ENCODE peak calls at places on chromosomes 16 and 17, in seven cellular contexts. One of them, this sample, is unnamed.

GRCh38 chr16:17149904-17150483 is 320.8 kb downstream of the XYLT1 start:
- DNase-seq in central memory CD8-positive, alpha-beta T cell: no peak
- DNase-seq in stimulated activated CD8-positive, alpha-beta memory T cell treated with anti-CD3 and anti-CD28 coated beads, Interleukin-15, amount 100 ng/mL, for 24 hours: no peak
- DNase-seq in fibroblast of pulmonary artery: no peak
- DNase-seq in activated T-helper 1 cell treated with anti-CD3 and anti-CD28 coated beads, Interleukin-2, amount 50 U/mL, for 16 hours: no peak
- DNase-seq in NCI-H1092: no peak
- DNase-seq in ELF-1: no peak
- DNase-seq in this sample: no peak

GRCh38 chr17:80192268-80192667 is 22.4 kb downstream of the CARD14 start:
- DNase-seq in central memory CD8-positive, alpha-beta T cell: no peak
- DNase-seq in stimulated activated CD8-positive, alpha-beta memory T cell treated with anti-CD3 and anti-CD28 coated beads, Interleukin-15, amount 100 ng/mL, for 24 hours: no peak
- DNase-seq in fibroblast of pulmonary artery: peak
- DNase-seq in activated T-helper 1 cell treated with anti-CD3 and anti-CD28 coated beads, Interleukin-2, amount 50 U/mL, for 16 hours: no peak
- DNase-seq in NCI-H1092: no peak
- DNase-seq in ELF-1: no peak
- DNase-seq in this sample: no peak

GRCh38 chr17:66422181-66422580 is 119.8 kb downstream of the PRKCA start:
- DNase-seq in central memory CD8-positive, alpha-beta T cell: no peak
- DNase-seq in stimulated activated CD8-positive, alpha-beta memory T cell treated with anti-CD3 and anti-CD28 coated beads, Interleukin-15, amount 100 ng/mL, for 24 hours: no peak
- DNase-seq in fibroblast of pulmonary artery: no peak
- DNase-seq in activated T-helper 1 cell treated with anti-CD3 and anti-CD28 coated beads, Interleukin-2, amount 50 U/mL, for 16 hours: no peak
- DNase-seq in NCI-H1092: no peak
- DNase-seq in ELF-1: no peak
- DNase-seq in this sample: no peak

GRCh38 chr17:44451016-44451415 is 52.2 kb downstream of the GPATCH8 start:
- DNase-seq in central memory CD8-positive, alpha-beta T cell: no peak
- DNase-seq in stimulated activated CD8-positive, alpha-beta memory T cell treated with anti-CD3 and anti-CD28 coated beads, Interleukin-15, amount 100 ng/mL, for 24 hours: no peak
- DNase-seq in fibroblast of pulmonary artery: no peak
- DNase-seq in activated T-helper 1 cell treated with anti-CD3 and anti-CD28 coated beads, Interleukin-2, amount 50 U/mL, for 16 hours: no peak
- DNase-seq in NCI-H1092: no peak
- DNase-seq in ELF-1: no peak
- DNase-seq in this sample: no peak

GRCh38 chr16:38941-39892 is 14.2 kb downstream of the POLR3K start:
- DNase-seq in central memory CD8-positive, alpha-beta T cell: peak
- DNase-seq in stimulated activated CD8-positive, alpha-beta memory T cell treated with anti-CD3 and anti-CD28 coated beads, Interleukin-15, amount 100 ng/mL, for 24 hours: no peak
- DNase-seq in fibroblast of pulmonary artery: no peak
- DNase-seq in activated T-helper 1 cell treated with anti-CD3 and anti-CD28 coated beads, Interleukin-2, amount 50 U/mL, for 16 hours: peak
- DNase-seq in NCI-H1092: no peak
- DNase-seq in ELF-1: no peak
- DNase-seq in this sample: no peak

GRCh38 chr17:7005716-7006115 is 6.7 kb upstream of the RNASEK start:
- DNase-seq in central memory CD8-positive, alpha-beta T cell: no peak
- DNase-seq in stimulated activated CD8-positive, alpha-beta memory T cell treated with anti-CD3 and anti-CD28 coated beads, Interleukin-15, amount 100 ng/mL, for 24 hours: no peak
- DNase-seq in fibroblast of pulmonary artery: no peak
- DNase-seq in activated T-helper 1 cell treated with anti-CD3 and anti-CD28 coated beads, Interleukin-2, amount 50 U/mL, for 16 hours: no peak
- DNase-seq in NCI-H1092: no peak
- DNase-seq in ELF-1: no peak
- DNase-seq in this sample: no peak

GRCh38 chr17:67082110-67082509 is 37.8 kb downstream of the CACNG1 start:
- DNase-seq in central memory CD8-positive, alpha-beta T cell: no peak
- DNase-seq in stimulated activated CD8-positive, alpha-beta memory T cell treated with anti-CD3 and anti-CD28 coated beads, Interleukin-15, amount 100 ng/mL, for 24 hours: no peak
- DNase-seq in fibroblast of pulmonary artery: no peak
- DNase-seq in activated T-helper 1 cell treated with anti-CD3 and anti-CD28 coated beads, Interleukin-2, amount 50 U/mL, for 16 hours: no peak
- DNase-seq in NCI-H1092: no peak
- DNase-seq in ELF-1: no peak
- DNase-seq in this sample: no peak

GRCh38 chr17:78300962-78301820 is 58.7 kb downstream of the SOCS3 start:
- DNase-seq in central memory CD8-positive, alpha-beta T cell: no peak
- DNase-seq in stimulated activated CD8-positive, alpha-beta memory T cell treated with anti-CD3 and anti-CD28 coated beads, Interleukin-15, amount 100 ng/mL, for 24 hours: no peak
- DNase-seq in fibroblast of pulmonary artery: no peak
- DNase-seq in activated T-helper 1 cell treated with anti-CD3 and anti-CD28 coated beads, Interleukin-2, amount 50 U/mL, for 16 hours: no peak
- DNase-seq in NCI-H1092: no peak
- DNase-seq in ELF-1: no peak
- DNase-seq in this sample: no peak

GRCh38 chr16:35492225-35492624 is 2032.8 kb downstream of the TP53TG3F start:
- DNase-seq in central memory CD8-positive, alpha-beta T cell: no peak
- DNase-seq in stimulated activated CD8-positive, alpha-beta memory T cell treated with anti-CD3 and anti-CD28 coated beads, Interleukin-15, amount 100 ng/mL, for 24 hours: no peak
- DNase-seq in fibroblast of pulmonary artery: no peak
- DNase-seq in activated T-helper 1 cell treated with anti-CD3 and anti-CD28 coated beads, Interleukin-2, amount 50 U/mL, for 16 hours: no peak
- DNase-seq in NCI-H1092: no peak
- DNase-seq in ELF-1: no peak
- DNase-seq in this sample: peak

GRCh38 chr17:55598495-55598894 is 87.2 kb upstream of the SMIM36 start:
- DNase-seq in central memory CD8-positive, alpha-beta T cell: no peak
- DNase-seq in stimulated activated CD8-positive, alpha-beta memory T cell treated with anti-CD3 and anti-CD28 coated beads, Interleukin-15, amount 100 ng/mL, for 24 hours: no peak
- DNase-seq in fibroblast of pulmonary artery: no peak
- DNase-seq in activated T-helper 1 cell treated with anti-CD3 and anti-CD28 coated beads, Interleukin-2, amount 50 U/mL, for 16 hours: no peak
- DNase-seq in NCI-H1092: no peak
- DNase-seq in ELF-1: no peak
- DNase-seq in this sample: no peak

GRCh38 chr17:56793947-56794346 is 39.8 kb downstream of the C17orf67 start:
- DNase-seq in central memory CD8-positive, alpha-beta T cell: no peak
- DNase-seq in stimulated activated CD8-positive, alpha-beta memory T cell treated with anti-CD3 and anti-CD28 coated beads, Interleukin-15, amount 100 ng/mL, for 24 hours: no peak
- DNase-seq in fibroblast of pulmonary artery: no peak
- DNase-seq in activated T-helper 1 cell treated with anti-CD3 and anti-CD28 coated beads, Interleukin-2, amount 50 U/mL, for 16 hours: no peak
- DNase-seq in NCI-H1092: no peak
- DNase-seq in ELF-1: no peak
- DNase-seq in this sample: no peak